ENCODE peak calls at places on chromosome 9, in seven cellular contexts. One of them, this sample, is unnamed.

GRCh38 chr9:92632641-92633040 is 37.3 kb downstream of the IPPK start:
- DNase-seq in activated naive CD4-positive, alpha-beta T cell: no peak
- DNase-seq in endothelial cell: no peak
- DNase-seq in foreskin fibroblast: no peak
- DNase-seq in AG08396: no peak
- DNase-seq in prostate gland: no peak
- DNase-seq in OCI-LY7: no peak
- DNase-seq in this sample: peak; percentile 52

GRCh38 chr9:113996531-113997001 is 81.5 kb downstream of the AMBP start:
- DNase-seq in OCI-LY7: no peak
- DNase-seq in AG08396: no peak
- DNase-seq in endothelial cell: no peak
- DNase-seq in foreskin fibroblast: no peak
- DNase-seq in prostate gland: no peak
- DNase-seq in activated naive CD4-positive, alpha-beta T cell: no peak
- DNase-seq in this sample: peak; percentile 60

GRCh38 chr9:70639853-70640814 is 225.7 kb upstream of the KLF9 start:
- DNase-seq in OCI-LY7: peak; percentile 36
- DNase-seq in AG08396: peak; percentile 37
- DNase-seq in activated naive CD4-positive, alpha-beta T cell: no peak
- DNase-seq in foreskin fibroblast: peak; percentile 83
- DNase-seq in endothelial cell: peak; percentile 29
- DNase-seq in prostate gland: peak; percentile 30
- DNase-seq in this sample: no peak

GRCh38 chr9:37911271-37911681 is 7.3 kb upstream of the SLC25A51 start:
- DNase-seq in endothelial cell: no peak
- DNase-seq in AG08396: no peak
- DNase-seq in activated naive CD4-positive, alpha-beta T cell: no peak
- DNase-seq in foreskin fibroblast: peak; percentile 44
- DNase-seq in prostate gland: no peak
- DNase-seq in OCI-LY7: peak; percentile 62
- DNase-seq in this sample: no peak

GRCh38 chr9:138098116-138098907 is 220.7 kb downstream of the CACNA1B start:
- DNase-seq in endothelial cell: no peak
- DNase-seq in prostate gland: no peak
- DNase-seq in foreskin fibroblast: no peak
- DNase-seq in activated naive CD4-positive, alpha-beta T cell: no peak
- DNase-seq in OCI-LY7: no peak
- DNase-seq in AG08396: no peak
- DNase-seq in this sample: no peak

GRCh38 chr9:138010274-138010800 is 132.8 kb downstream of the CACNA1B start:
- DNase-seq in foreskin fibroblast: no peak
- DNase-seq in AG08396: no peak
- DNase-seq in activated naive CD4-positive, alpha-beta T cell: no peak
- DNase-seq in endothelial cell: no peak
- DNase-seq in prostate gland: no peak
- DNase-seq in OCI-LY7: no peak
- DNase-seq in this sample: peak; percentile 48

GRCh38 chr9:131049829-131050715 is 41.1 kb downstream of the LAMC3 start:
- DNase-seq in activated naive CD4-positive, alpha-beta T cell: no peak
- DNase-seq in OCI-LY7: no peak
- DNase-seq in prostate gland: no peak
- DNase-seq in foreskin fibroblast: no peak
- DNase-seq in endothelial cell: no peak
- DNase-seq in AG08396: no peak
- DNase-seq in this sample: no peak

GRCh38 chr9:131942076-131942720 is 137.5 kb downstream of the MED27 start:
- DNase-seq in prostate gland: no peak
- DNase-seq in activated naive CD4-positive, alpha-beta T cell: no peak
- DNase-seq in AG08396: no peak
- DNase-seq in OCI-LY7: no peak
- DNase-seq in endothelial cell: no peak
- DNase-seq in foreskin fibroblast: peak; percentile 15
- DNase-seq in this sample: no peak

GRCh38 chr9:78821126-78821822 is 524.3 kb downstream of the PSAT1 start:
- DNase-seq in activated naive CD4-positive, alpha-beta T cell: no peak
- DNase-seq in AG08396: peak; percentile 39
- DNase-seq in endothelial cell: peak; percentile 5
- DNase-seq in prostate gland: no peak
- DNase-seq in OCI-LY7: peak; percentile 43
- DNase-seq in foreskin fibroblast: peak; percentile 58
- DNase-seq in this sample: no peak

GRCh38 chr9:34227445-34227844 is 48.6 kb downstream of the UBAP1 start:
- DNase-seq in foreskin fibroblast: peak; percentile 18
- DNase-seq in activated naive CD4-positive, alpha-beta T cell: no peak
- DNase-seq in OCI-LY7: no peak
- DNase-seq in AG08396: no peak
- DNase-seq in prostate gland: no peak
- DNase-seq in endothelial cell: no peak
- DNase-seq in this sample: no peak

GRCh38 chr9:92299116-92299515 is 5.6 kb upstream of the IARS1 start:
- DNase-seq in AG08396: no peak
- DNase-seq in foreskin fibroblast: no peak
- DNase-seq in activated naive CD4-positive, alpha-beta T cell: no peak
- DNase-seq in endothelial cell: no peak
- DNase-seq in OCI-LY7: peak; percentile 84
- DNase-seq in prostate gland: no peak
- DNase-seq in this sample: no peak

GRCh38 chr9:87310827-87311564 is 186.7 kb upstream of the DAPK1 start:
- DNase-seq in foreskin fibroblast: no peak
- DNase-seq in prostate gland: no peak
- DNase-seq in activated naive CD4-positive, alpha-beta T cell: no peak
- DNase-seq in AG08396: no peak
- DNase-seq in OCI-LY7: no peak
- DNase-seq in endothelial cell: no peak
- DNase-seq in this sample: no peak

GRCh38 chr9:103837940-103838339 is 256.2 kb upstream of the SMC2 start:
- DNase-seq in foreskin fibroblast: no peak
- DNase-seq in AG08396: no peak
- DNase-seq in activated naive CD4-positive, alpha-beta T cell: no peak
- DNase-seq in endothelial cell: no peak
- DNase-seq in prostate gland: no peak
- DNase-seq in OCI-LY7: no peak
- DNase-seq in this sample: no peak

GRCh38 chr9:111094433-111095421 is 56.5 kb upstream of the LPAR1 start:
- DNase-seq in prostate gland: no peak
- DNase-seq in OCI-LY7: no peak
- DNase-seq in activated naive CD4-positive, alpha-beta T cell: no peak
- DNase-seq in foreskin fibroblast: peak; percentile 88
- DNase-seq in AG08396: peak; percentile 66
- DNase-seq in endothelial cell: no peak
- DNase-seq in this sample: no peak

GRCh38 chr9:112280904-112281303 is 52.5 kb downstream of the PTBP3 start:
- DNase-seq in AG08396: no peak
- DNase-seq in foreskin fibroblast: no peak
- DNase-seq in endothelial cell: no peak
- DNase-seq in activated naive CD4-positive, alpha-beta T cell: no peak
- DNase-seq in prostate gland: no peak
- DNase-seq in OCI-LY7: no peak
- DNase-seq in this sample: no peak

This sample was measured in ascending aorta.